ENCODE peak calls at places on chromosomes 3 and 15, in five cellular contexts. One of them, this sample, is unnamed.

GRCh38 chr3:156483961-156484787 is 70.7 kb downstream of the SSR3 start:
- DNase-seq in GM23338: no peak
- DNase-seq in GM12878: peak; percentile 77
- DNase-seq in A549: no peak
- DNase-seq in SK-N-SH: no peak
- DNase-seq in this sample: peak; percentile 37

GRCh38 chr15:37581866-37582532 is 352.4 kb upstream of the TMCO5A start:
- DNase-seq in SK-N-SH: no peak
- DNase-seq in GM12878: no peak
- DNase-seq in A549: no peak
- DNase-seq in GM23338: no peak
- DNase-seq in this sample: no peak

GRCh38 chr3:150128126-150128525 is 157.4 kb upstream of the PFN2 start:
- DNase-seq in GM12878: no peak
- DNase-seq in GM23338: no peak
- DNase-seq in A549: no peak
- DNase-seq in SK-N-SH: no peak
- DNase-seq in this sample: no peak

GRCh38 chr3:134651347-134652041 is 672 bp upstream of the KY start:
- DNase-seq in SK-N-SH: no peak
- DNase-seq in GM23338: no peak
- DNase-seq in A549: no peak
- DNase-seq in GM12878: no peak
- DNase-seq in this sample: no peak

GRCh38 chr3:157488144-157488543 is 15.1 kb downstream of the VEPH1 start:
- DNase-seq in GM23338: no peak
- DNase-seq in GM12878: no peak
- DNase-seq in A549: peak; percentile 5
- DNase-seq in SK-N-SH: no peak
- DNase-seq in this sample: no peak

GRCh38 chr3:16329036-16329791 is 64.2 kb downstream of the OXNAD1 start:
- DNase-seq in SK-N-SH: no peak
- DNase-seq in GM12878: no peak
- DNase-seq in A549: no peak
- DNase-seq in GM23338: no peak
- DNase-seq in this sample: no peak

GRCh38 chr3:102570551-102570950 is 135.7 kb downstream of the ZPLD1 start:
- DNase-seq in GM12878: no peak
- DNase-seq in A549: no peak
- DNase-seq in SK-N-SH: no peak
- DNase-seq in GM23338: no peak
- DNase-seq in this sample: no peak

GRCh38 chr15:91291673-91292072 is 191.6 kb downstream of the SV2B start:
- DNase-seq in GM12878: no peak
- DNase-seq in GM23338: peak; percentile 67
- DNase-seq in A549: peak; percentile 37
- DNase-seq in SK-N-SH: peak; percentile 34
- DNase-seq in this sample: peak; percentile 64

GRCh38 chr3:30400924-30401323 is 205.5 kb upstream of the TGFBR2 start:
- DNase-seq in GM12878: no peak
- DNase-seq in GM23338: no peak
- DNase-seq in SK-N-SH: no peak
- DNase-seq in A549: no peak
- DNase-seq in this sample: no peak

GRCh38 chr3:59654953-59655430 is 605.2 kb upstream of the CFAP20DC start:
- DNase-seq in GM23338: no peak
- DNase-seq in A549: no peak
- DNase-seq in GM12878: no peak
- DNase-seq in SK-N-SH: no peak
- DNase-seq in this sample: no peak

GRCh38 chr15:32959077-32959476 is 235.4 kb downstream of the FMN1 start:
- DNase-seq in GM23338: no peak
- DNase-seq in A549: no peak
- DNase-seq in GM12878: no peak
- DNase-seq in SK-N-SH: no peak
- DNase-seq in this sample: no peak

GRCh38 chr3:45180051-45180450 is 33.9 kb upstream of the CDCP1 start:
- DNase-seq in GM23338: no peak
- DNase-seq in A549: no peak
- DNase-seq in SK-N-SH: no peak
- DNase-seq in GM12878: no peak
- DNase-seq in this sample: no peak

GRCh38 chr3:188274249-188274915 is 120.4 kb downstream of the LPP start:
- DNase-seq in A549: no peak
- DNase-seq in SK-N-SH: no peak
- DNase-seq in GM12878: no peak
- DNase-seq in GM23338: no peak
- DNase-seq in this sample: no peak

GRCh38 chr15:69424001-69424400 is 9.9 kb downstream of the KIF23 start:
- DNase-seq in SK-N-SH: no peak
- DNase-seq in A549: no peak
- DNase-seq in GM12878: no peak
- DNase-seq in GM23338: no peak
- DNase-seq in this sample: no peak

GRCh38 chr3:125381314-125381713 is 6.2 kb upstream of the ZNF148 start:
- DNase-seq in SK-N-SH: no peak
- DNase-seq in A549: no peak
- DNase-seq in GM12878: no peak
- DNase-seq in GM23338: no peak
- DNase-seq in this sample: no peak

GRCh38 chr15:90062023-90062728 is 40.1 kb downstream of the IDH2 start:
- DNase-seq in A549: no peak
- DNase-seq in GM12878: no peak
- DNase-seq in GM23338: peak; percentile 90
- DNase-seq in SK-N-SH: no peak
- DNase-seq in this sample: peak; percentile 54

GRCh38 chr3:126127904-126128303 is 44.0 kb upstream of the SLC41A3 start:
- DNase-seq in GM12878: no peak
- DNase-seq in SK-N-SH: peak; percentile 15
- DNase-seq in A549: no peak
- DNase-seq in GM23338: no peak
- DNase-seq in this sample: no peak

GRCh38 chr3:158808697-158809096 is 6.8 kb downstream of the MFSD1 start:
- DNase-seq in A549: no peak
- DNase-seq in SK-N-SH: no peak
- DNase-seq in GM12878: no peak
- DNase-seq in GM23338: no peak
- DNase-seq in this sample: peak; percentile 79

GRCh38 chr15:68658151-68658550 is 79.4 kb downstream of the CORO2B start:
- DNase-seq in SK-N-SH: no peak
- DNase-seq in GM23338: no peak
- DNase-seq in GM12878: no peak
- DNase-seq in A549: no peak
- DNase-seq in this sample: no peak

GRCh38 chr3:125374501-125374995 is 577 bp downstream of the ZNF148 start:
- DNase-seq in A549: peak; percentile 19
- DNase-seq in SK-N-SH: peak; percentile 86
- DNase-seq in GM23338: peak; percentile 83
- DNase-seq in GM12878: no peak
- DNase-seq in this sample: peak; percentile 28

GRCh38 chr15:65343374-65343981 is 34.3 kb downstream of the IGDCC3 start:
- DNase-seq in A549: no peak
- DNase-seq in GM12878: no peak
- DNase-seq in SK-N-SH: no peak
- DNase-seq in GM23338: no peak
- DNase-seq in this sample: no peak

GRCh38 chr3:190585771-190586630 is 72.1 kb downstream of the IL1RAP start:
- DNase-seq in SK-N-SH: peak; percentile 7
- DNase-seq in GM12878: no peak
- DNase-seq in A549: peak; percentile 94
- DNase-seq in GM23338: peak; percentile 63
- DNase-seq in this sample: peak; percentile 16

GRCh38 chr15:98787936-98788757 is 139.8 kb downstream of the IGF1R start:
- DNase-seq in GM23338: no peak
- DNase-seq in A549: peak; percentile 62
- DNase-seq in GM12878: no peak
- DNase-seq in SK-N-SH: no peak
- DNase-seq in this sample: peak; percentile 82

GRCh38 chr15:59522988-59523461 is 85.0 kb downstream of the FAM81A start:
- DNase-seq in GM23338: peak; percentile 13
- DNase-seq in GM12878: no peak
- DNase-seq in SK-N-SH: no peak
- DNase-seq in A549: no peak
- DNase-seq in this sample: no peak

GRCh38 chr3:71989165-71989564 is 204.2 kb upstream of the PROK2 start:
- DNase-seq in GM12878: no peak
- DNase-seq in SK-N-SH: no peak
- DNase-seq in GM23338: no peak
- DNase-seq in A549: peak; percentile 37
- DNase-seq in this sample: no peak

GRCh38 chr3:127697531-127698240 is 24.9 kb downstream of the ABTB1 start:
- DNase-seq in GM23338: peak; percentile 81
- DNase-seq in SK-N-SH: peak; percentile 83
- DNase-seq in GM12878: peak; percentile 48
- DNase-seq in A549: peak; percentile 71
- DNase-seq in this sample: peak; percentile 49

GRCh38 chr3:67819447-67819846 is 165.0 kb upstream of the SUCLG2 start:
- DNase-seq in SK-N-SH: no peak
- DNase-seq in GM23338: peak; percentile 54
- DNase-seq in GM12878: no peak
- DNase-seq in A549: peak; percentile 4
- DNase-seq in this sample: no peak

GRCh38 chr3:160804762-160805161 is 48.7 kb downstream of the PPM1L start:
- DNase-seq in SK-N-SH: peak; percentile 29
- DNase-seq in GM23338: peak; percentile 21
- DNase-seq in GM12878: no peak
- DNase-seq in A549: no peak
- DNase-seq in this sample: no peak

GRCh38 chr3:115217678-115218451 is 70.8 kb upstream of the ZBTB20 start:
- DNase-seq in SK-N-SH: peak; percentile 35
- DNase-seq in A549: peak; percentile 77
- DNase-seq in GM23338: peak; percentile 76
- DNase-seq in GM12878: no peak
- DNase-seq in this sample: peak; percentile 7

GRCh38 chr15:51750942-51751686 is at the start of gene TMOD2:
- DNase-seq in GM23338: peak; percentile 81
- DNase-seq in GM12878: no peak
- DNase-seq in A549: peak; percentile 34
- DNase-seq in SK-N-SH: peak; percentile 89
- DNase-seq in this sample: peak; percentile 30

GRCh38 chr3:127848131-127849129 is 26.1 kb upstream of the MGLL start:
- DNase-seq in SK-N-SH: no peak
- DNase-seq in GM12878: no peak
- DNase-seq in A549: no peak
- DNase-seq in GM23338: peak; percentile 17
- DNase-seq in this sample: no peak

GRCh38 chr15:74616996-74617395 is 1.4 kb downstream of the CLK3 start:
- DNase-seq in GM12878: no peak
- DNase-seq in A549: no peak
- DNase-seq in GM23338: no peak
- DNase-seq in SK-N-SH: no peak
- DNase-seq in this sample: no peak

GRCh38 chr15:39746176-39746575 is 36.5 kb downstream of the FSIP1 start:
- DNase-seq in A549: no peak
- DNase-seq in GM23338: no peak
- DNase-seq in GM12878: no peak
- DNase-seq in SK-N-SH: no peak
- DNase-seq in this sample: peak; percentile 11

GRCh38 chr3:80983753-80984152 is 777.7 kb downstream of the GBE1 start:
- DNase-seq in SK-N-SH: no peak
- DNase-seq in GM23338: no peak
- DNase-seq in A549: no peak
- DNase-seq in GM12878: no peak
- DNase-seq in this sample: no peak

GRCh38 chr15:78946493-78946892 is 1.6 kb upstream of the CTSH start:
- DNase-seq in GM12878: no peak
- DNase-seq in GM23338: no peak
- DNase-seq in A549: no peak
- DNase-seq in SK-N-SH: no peak
- DNase-seq in this sample: no peak

GRCh38 chr3:43061101-43061895 is 44.6 kb downstream of the POMGNT2 start:
- DNase-seq in GM23338: no peak
- DNase-seq in GM12878: no peak
- DNase-seq in A549: no peak
- DNase-seq in SK-N-SH: peak; percentile 36
- DNase-seq in this sample: no peak

GRCh38 chr15:63088532-63089245 is 33.0 kb upstream of the LACTB start:
- DNase-seq in SK-N-SH: no peak
- DNase-seq in GM23338: peak; percentile 43
- DNase-seq in A549: peak; percentile 52
- DNase-seq in GM12878: no peak
- DNase-seq in this sample: no peak

GRCh38 chr3:58210761-58211477 is at the start of gene DNASE1L3:
- DNase-seq in SK-N-SH: no peak
- DNase-seq in GM12878: no peak
- DNase-seq in GM23338: no peak
- DNase-seq in A549: no peak
- DNase-seq in this sample: no peak

GRCh38 chr3:183342824-183343223 is 85.6 kb downstream of the MCF2L2 start:
- DNase-seq in SK-N-SH: no peak
- DNase-seq in GM12878: no peak
- DNase-seq in GM23338: no peak
- DNase-seq in A549: no peak
- DNase-seq in this sample: no peak

GRCh38 chr3:171598990-171599389 is 138.8 kb upstream of the TNIK start:
- DNase-seq in SK-N-SH: no peak
- DNase-seq in A549: no peak
- DNase-seq in GM23338: no peak
- DNase-seq in GM12878: no peak
- DNase-seq in this sample: no peak

GRCh38 chr3:171604370-171604769 is 144.2 kb upstream of the TNIK start:
- DNase-seq in GM12878: no peak
- DNase-seq in SK-N-SH: no peak
- DNase-seq in GM23338: no peak
- DNase-seq in A549: no peak
- DNase-seq in this sample: no peak

GRCh38 chr3:171602072-171602471 is 141.9 kb upstream of the TNIK start:
- DNase-seq in GM12878: no peak
- DNase-seq in A549: no peak
- DNase-seq in GM23338: no peak
- DNase-seq in SK-N-SH: no peak
- DNase-seq in this sample: no peak

GRCh38 chr3:171600030-171600429 is 139.8 kb upstream of the TNIK start:
- DNase-seq in GM12878: no peak
- DNase-seq in A549: no peak
- DNase-seq in SK-N-SH: no peak
- DNase-seq in GM23338: no peak
- DNase-seq in this sample: no peak
- TF ChIP-seq REST in GM12878: no peak
- TF ChIP-seq REST in A549: no peak
- TF ChIP-seq REST in SK-N-SH: no peak
- TF ChIP-seq REST in GM23338: no peak
- TF ChIP-seq REST in this sample: no peak

GRCh38 chr3:9820944-9821343 is 10.9 kb downstream of the TTLL3 start:
- DNase-seq in SK-N-SH: peak; percentile 39
- DNase-seq in GM23338: peak; percentile 88
- DNase-seq in A549: peak; percentile 56
- DNase-seq in GM12878: no peak
- DNase-seq in this sample: no peak
- TF ChIP-seq CTCF in SK-N-SH: peak; percentile 48
- TF ChIP-seq CTCF in GM23338: peak; percentile 70
- TF ChIP-seq CTCF in A549: peak; percentile 19
- TF ChIP-seq CTCF in GM12878: peak; percentile 22
- TF ChIP-seq CTCF in this sample: no peak

GRCh38 chr3:12194669-12195161 is 36.0 kb upstream of the TIMP4 start:
- DNase-seq in A549: peak; percentile 86
- DNase-seq in SK-N-SH: no peak
- DNase-seq in GM23338: peak; percentile 46
- DNase-seq in GM12878: no peak
- DNase-seq in this sample: peak; percentile 75
- TF ChIP-seq REST in A549: no peak
- TF ChIP-seq REST in SK-N-SH: no peak
- TF ChIP-seq REST in GM23338: no peak
- TF ChIP-seq REST in GM12878: no peak
- TF ChIP-seq REST in this sample: no peak

GRCh38 chr3:4977889-4978258 is 1.4 kb upstream of the BHLHE40 start:
- DNase-seq in GM23338: peak; percentile 66
- DNase-seq in GM12878: no peak
- DNase-seq in SK-N-SH: no peak
- DNase-seq in A549: no peak
- DNase-seq in this sample: no peak
- TF ChIP-seq CTCF in GM23338: no peak
- TF ChIP-seq CTCF in GM12878: no peak
- TF ChIP-seq CTCF in SK-N-SH: peak; percentile 33
- TF ChIP-seq CTCF in A549: no peak
- TF ChIP-seq CTCF in this sample: no peak

This sample was measured in HL-60.